ENCODE peak calls at places on chromosomes 1 and 21, in five cellular contexts. N, T, O, X and S are unnamed samples.

GRCh38 chr1:53278294-53278693 is 40.0 kb upstream of the MAGOH start:
- DNase-seq in O (no peak), T (no peak), X (peak), N (no peak), S (peak)

GRCh38 chr1:31064115-31064514 is 1.4 kb downstream of the PUM1 start:
- DNase-seq in T (no peak), N (no peak), X (no peak), O (no peak), S (no peak)

GRCh38 chr1:235229868-235230267 is 68.8 kb upstream of the RBM34 start:
- DNase-seq in N (no peak), T (no peak), X (no peak), O (no peak), S (no peak)

GRCh38 chr1:54795841-54796468 is 5.2 kb downstream of the TTC22 start:
- DNase-seq in T (no peak), O (no peak), X (no peak), N (no peak), S (no peak)

GRCh38 chr1:116379057-116379630 is 6.1 kb downstream of the ATP1A1 start:
- DNase-seq in N (no peak), X (no peak), O (no peak), T (no peak), S (peak)

GRCh38 chr1:210236840-210237409 is 4.3 kb downstream of the SERTAD4 start:
- DNase-seq in X (no peak), N (no peak), T (no peak), O (no peak), S (peak)

GRCh38 chr1:201016943-201017827 is 6.3 kb downstream of the KIF21B start:
- DNase-seq in O (no peak), T (no peak), X (no peak), N (no peak), S (no peak)

GRCh38 chr1:234001817-234002216 is 97.3 kb downstream of the SLC35F3 start:
- DNase-seq in O (no peak), X (no peak), T (no peak), N (no peak), S (no peak)

GRCh38 chr1:203440780-203441179 is 34.8 kb upstream of the PRELP start:
- DNase-seq in T (no peak), X (peak), O (peak), N (no peak), S (peak)

GRCh38 chr1:194807530-194808220 is 1621.3 kb upstream of the B3GALT2 start:
- DNase-seq in X (no peak), T (no peak), N (no peak), O (no peak), S (no peak)

GRCh38 chr1:11169202-11169601 is 20.0 kb upstream of the ANGPTL7 start:
- DNase-seq in X (no peak), T (no peak), N (no peak), O (no peak), S (no peak)

GRCh38 chr21:44439211-44439600 is 16.1 kb upstream of the LRRC3 start:
- DNase-seq in X (no peak), N (no peak), T (no peak), O (no peak), S (no peak)

GRCh38 chr1:200473698-200474371 is 64.0 kb upstream of the ZNF281 start:
- DNase-seq in T (no peak), N (no peak), O (no peak), X (no peak), S (no peak)

GRCh38 chr1:223179280-223179679 is 36.2 kb upstream of the TLR5 start:
- DNase-seq in N (no peak), T (no peak), X (no peak), O (no peak), S (no peak)

GRCh38 chr1:160186734-160187133 is 3.6 kb upstream of the CASQ1 start:
- DNase-seq in N (no peak), X (no peak), T (no peak), O (no peak), S (no peak)

GRCh38 chr1:56258395-56258794 is 321.0 kb downstream of the PLPP3 start:
- DNase-seq in N (no peak), X (no peak), T (no peak), O (no peak), S (no peak)

GRCh38 chr1:6694126-6694713 is 7.4 kb downstream of the DNAJC11 start:
- DNase-seq in N (no peak), O (no peak), X (no peak), T (no peak), S (no peak)

GRCh38 chr1:15847893-15848142 is 311 bp downstream of the SPEN start:
- DNase-seq in T (no peak), X (no peak), N (no peak), O (no peak), S (no peak)

GRCh38 chr1:85330206-85330605 is 53.8 kb upstream of the BCL10 start:
- DNase-seq in N (no peak), X (no peak), O (peak), T (no peak), S (no peak)

GRCh38 chr1:14924455-14925325 is 228.9 kb upstream of the TMEM51 start:
- DNase-seq in X (no peak), O (no peak), N (no peak), T (no peak), S (peak)

GRCh38 chr1:67566803-67567202 is 118.2 kb upstream of the GADD45A start:
- DNase-seq in T (no peak), N (no peak), O (no peak), X (no peak), S (no peak)

GRCh38 chr1:115211071-115211745 is 121.9 kb upstream of the TSPAN2 start:
- DNase-seq in O (no peak), T (no peak), N (no peak), X (no peak), S (no peak)

GRCh38 chr1:116957646-116958045 is 43.9 kb upstream of the CD101 start:
- DNase-seq in N (no peak), X (no peak), T (no peak), O (no peak), S (no peak)

GRCh38 chr1:2478100-2478499 is 2.0 kb downstream of the PLCH2 start:
- DNase-seq in O (no peak), T (no peak), N (no peak), X (no peak), S (no peak)

GRCh38 chr1:102191723-102192122 is 195.0 kb upstream of the OLFM3 start:
- DNase-seq in O (no peak), X (no peak), T (no peak), N (no peak), S (no peak)

GRCh38 chr1:107993920-107994319 is 28.9 kb upstream of the VAV3 start:
- DNase-seq in X (peak), T (no peak), N (no peak), O (no peak), S (no peak)

GRCh38 chr1:223543559-223543958 is 121.9 kb downstream of the CAPN8 start:
- DNase-seq in T (no peak), O (no peak), X (no peak), N (no peak), S (no peak)

GRCh38 chr1:111372336-111372965 is 55.1 kb downstream of the OVGP1 start:
- DNase-seq in O (no peak), N (no peak), T (no peak), X (peak), S (no peak)

GRCh38 chr21:38777521-38777920 is 28.2 kb upstream of the ETS2 start:
- DNase-seq in T (no peak), O (no peak), X (no peak), N (no peak), S (no peak)

GRCh38 chr1:206932271-206932670 is 10.5 kb upstream of the FCMR start:
- DNase-seq in T (no peak), N (no peak), X (no peak), O (no peak), S (no peak)

GRCh38 chr1:22045604-22046228 is 6.8 kb upstream of the CDC42 start:
- DNase-seq in O (no peak), X (no peak), N (no peak), T (no peak), S (no peak)

GRCh38 chr1:109807822-109808680 is 44.3 kb upstream of the EPS8L3 start:
- DNase-seq in X (no peak), O (no peak), T (no peak), N (no peak), S (no peak)

GRCh38 chr1:33094971-33095604 is 14.1 kb downstream of the AZIN2 start:
- DNase-seq in T (no peak), O (peak), X (no peak), N (no peak), S (peak)

GRCh38 chr1:193712356-193712755 is 525.9 kb upstream of the B3GALT2 start:
- DNase-seq in X (no peak), T (no peak), N (no peak), O (no peak), S (no peak)

GRCh38 chr1:28905921-28906666 is 8.3 kb upstream of the EPB41 start:
- DNase-seq in N (no peak), T (no peak), X (no peak), O (no peak), S (no peak)

GRCh38 chr1:54172614-54173312 is 20.0 kb upstream of the CDCP2 start:
- DNase-seq in T (no peak), O (no peak), X (no peak), N (no peak), S (peak)

GRCh38 chr1:77288275-77288674 is 6.5 kb downstream of the AK5 start:
- DNase-seq in X (no peak), N (no peak), O (no peak), T (no peak), S (no peak)